ENCODE peak calls at places on chromosome 7, in eight cellular contexts. M, D, Z, X, G, O, Q and L are unnamed samples.

GRCh38 chr7:90879924-90880323 is 283.8 kb downstream of the CDK14 start:
- DNase-seq in M (no peak), D (no peak), Z (no peak), X (no peak), G (no peak), O (no peak), Q (no peak), L (no peak)

GRCh38 chr7:7918736-7919448 is 49.7 kb upstream of the GLCCI1 start:
- DNase-seq in M (no peak), D (no peak), Z (no peak), X (no peak), G (no peak), O (no peak), Q (no peak), L (no peak)

GRCh38 chr7:135976312-135977019 is 693 bp downstream of the MTPN start:
- DNase-seq in M (no peak), D (no peak), Z (no peak), X (no peak), G (no peak), O (no peak), Q (peak), L (no peak)

GRCh38 chr7:142383826-142384507 is 126.1 kb upstream of the PRSS58 start:
- DNase-seq in M (no peak), D (peak), Z (no peak), X (no peak), G (no peak), O (no peak), Q (no peak), L (no peak)

GRCh38 chr7:116258734-116259133 is 48.4 kb downstream of the TES start:
- DNase-seq in M (peak), D (peak), Z (peak), X (peak), G (no peak), O (no peak), Q (peak), L (no peak)

GRCh38 chr7:37230221-37230620 is 218.4 kb downstream of the ELMO1 start:
- DNase-seq in M (no peak), D (no peak), Z (no peak), X (no peak), G (no peak), O (peak), Q (no peak), L (no peak)

GRCh38 chr7:158613481-158613880 is 25.9 kb upstream of the PTPRN2 start:
- DNase-seq in M (no peak), D (no peak), Z (peak), X (no peak), G (no peak), O (no peak), Q (no peak), L (no peak)

GRCh38 chr7:51317582-51317910 is 937 bp upstream of the COBL start:
- DNase-seq in M (no peak), D (no peak), Z (no peak), X (no peak), G (no peak), O (no peak), Q (no peak), L (no peak)

GRCh38 chr7:891291-891690 is 14.9 kb downstream of the GET4 start:
- DNase-seq in M (no peak), D (no peak), Z (no peak), X (no peak), G (no peak), O (no peak), Q (no peak), L (peak)

GRCh38 chr7:66779669-66780408 is 39.3 kb downstream of the RABGEF1 start:
- DNase-seq in M (peak), D (no peak), Z (no peak), X (no peak), G (peak), O (no peak), Q (no peak), L (no peak)